ENCODE peak calls at places on chromosomes 3 and 15, in four cellular contexts. F is body of pancreas, X is cardiac fibroblast, Z is tibial nerve. G is an unnamed sample.

GRCh38 chr3:134772591-134772990 is 22.5 kb upstream of the EPHB1 start:
- DNase-seq in F (no peak), X (no peak), Z (no peak), G (no peak)

GRCh38 chr15:66863382-66864085 is 161.5 kb downstream of the SMAD6 start:
- DNase-seq in F (peak), X (no peak), Z (no peak), G (no peak)

GRCh38 chr15:54029076-54029475 is 50.8 kb downstream of the UNC13C start:
- DNase-seq in F (no peak), X (no peak), Z (no peak), G (no peak)

GRCh38 chr15:89533861-89534544 is 37.6 kb upstream of the RHCG start:
- DNase-seq in F (no peak), X (peak), Z (no peak), G (peak)

GRCh38 chr15:87608238-87609028 is 648.1 kb downstream of the NTRK3 start:
- DNase-seq in F (no peak), X (peak), Z (no peak), G (no peak)

GRCh38 chr3:125313060-125313635 is 62.0 kb downstream of the ZNF148 start:
- DNase-seq in F (no peak), X (no peak), Z (no peak), G (no peak)

GRCh38 chr15:91861223-91861622 is 7.7 kb downstream of the SLCO3A1 start:
- DNase-seq in F (no peak), X (no peak), Z (no peak), G (no peak)

GRCh38 chr3:148205945-148206845 is 491.5 kb upstream of the AGTR1 start:
- DNase-seq in F (no peak), X (no peak), Z (no peak), G (no peak)

GRCh38 chr15:71627188-71627587 is 183.2 kb upstream of the NR2E3 start:
- DNase-seq in F (no peak), X (no peak), Z (no peak), G (no peak)

GRCh38 chr3:126367316-126367805 is 10.2 kb upstream of the KLF15 start:
- DNase-seq in F (peak), X (no peak), Z (no peak), G (no peak)

GRCh38 chr3:45507820-45508317 is 86.7 kb upstream of the LIMD1 start:
- DNase-seq in F (no peak), X (peak), Z (no peak), G (peak)

GRCh38 chr3:42601898-42602581 is 1.6 kb downstream of the NKTR start:
- DNase-seq in F (no peak), X (no peak), Z (no peak), G (no peak)

GRCh38 chr3:161913786-161914389 is 417.3 kb downstream of the OTOL1 start:
- DNase-seq in F (no peak), X (peak), Z (no peak), G (peak)

GRCh38 chr3:101725192-101725889 is 927 bp downstream of the CEP97 start:
- DNase-seq in F (peak), X (peak), Z (peak), G (no peak)

GRCh38 chr3:155701882-155702465 is 42.9 kb downstream of the PLCH1 start:
- DNase-seq in F (no peak), X (peak), Z (peak), G (peak)

GRCh38 chr3:113844622-113845222 is 6.1 kb downstream of the GRAMD1C start:
- DNase-seq in F (no peak), X (peak), Z (no peak), G (no peak)

GRCh38 chr3:45580142-45580541 is 14.4 kb upstream of the LIMD1 start:
- DNase-seq in F (no peak), X (no peak), Z (no peak), G (no peak)

GRCh38 chr15:50046868-50047267 is 72.2 kb downstream of the ATP8B4 start:
- DNase-seq in F (no peak), X (no peak), Z (no peak), G (no peak)

GRCh38 chr3:71104090-71104489 is 479.4 kb downstream of the FOXP1 start:
- DNase-seq in F (no peak), X (peak), Z (no peak), G (peak)

GRCh38 chr3:87997966-87998365 is 60.8 kb downstream of the CGGBP1 start:
- DNase-seq in F (no peak), X (no peak), Z (no peak), G (no peak)

GRCh38 chr15:92903588-92903955 is 3.4 kb downstream of the CHD2 start:
- DNase-seq in F (no peak), X (no peak), Z (no peak), G (no peak)

GRCh38 chr15:92901053-92901761 is 1.1 kb downstream of the CHD2 start:
- DNase-seq in F (no peak), X (no peak), Z (no peak), G (no peak)

GRCh38 chr15:92902020-92902419 is 1.9 kb downstream of the CHD2 start:
- DNase-seq in F (no peak), X (no peak), Z (no peak), G (no peak)

GRCh38 chr15:92903956-92904831 is 4.1 kb downstream of the CHD2 start:
- DNase-seq in F (peak), X (peak), Z (peak), G (peak)

DNA sequence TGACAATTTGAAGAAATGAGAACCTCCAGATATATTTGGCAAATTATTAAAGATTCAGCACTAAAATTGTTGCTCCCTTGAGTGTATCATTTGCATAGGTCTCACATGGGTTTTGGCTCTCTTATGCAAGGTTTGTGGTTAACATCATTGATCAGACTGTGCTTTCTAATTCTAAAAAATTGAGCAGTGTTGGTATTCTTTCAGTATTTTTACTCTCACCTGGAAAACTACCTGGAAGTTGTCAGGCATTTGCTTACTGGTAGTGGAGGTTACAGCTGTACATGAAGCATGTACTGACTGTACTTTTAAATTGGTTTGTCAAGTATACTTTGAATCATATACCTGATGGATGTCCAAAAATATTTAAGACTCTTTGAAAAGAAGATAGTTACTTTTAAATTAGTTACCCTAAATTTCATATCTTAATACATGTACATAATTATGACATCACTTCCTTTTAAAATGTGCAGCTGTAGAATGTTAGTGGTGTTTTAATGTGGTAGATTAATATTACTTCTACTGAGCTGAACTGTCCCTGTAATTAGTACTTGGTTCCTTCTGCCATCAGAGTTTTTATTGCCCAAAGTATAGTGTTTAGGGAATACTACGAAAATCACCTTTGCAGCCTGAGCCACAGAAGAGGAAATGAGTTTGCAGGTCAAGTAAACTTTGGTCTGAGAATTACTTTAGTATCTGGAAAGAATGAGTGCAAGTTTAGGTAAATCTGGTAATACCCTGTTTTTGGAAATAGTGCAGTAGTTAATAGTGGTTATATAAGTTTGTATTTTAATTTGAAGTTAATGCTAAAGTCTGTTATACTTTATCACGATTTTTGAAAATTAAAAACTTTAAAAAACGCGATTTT is 2.8 kb downstream of the CHD2 start:
- DNase-seq in F (no peak), X (no peak), Z (no peak), G (no peak)
- H3K4me3 ChIP-seq in F (no peak), X (peak), Z (peak), G (peak)

DNA sequence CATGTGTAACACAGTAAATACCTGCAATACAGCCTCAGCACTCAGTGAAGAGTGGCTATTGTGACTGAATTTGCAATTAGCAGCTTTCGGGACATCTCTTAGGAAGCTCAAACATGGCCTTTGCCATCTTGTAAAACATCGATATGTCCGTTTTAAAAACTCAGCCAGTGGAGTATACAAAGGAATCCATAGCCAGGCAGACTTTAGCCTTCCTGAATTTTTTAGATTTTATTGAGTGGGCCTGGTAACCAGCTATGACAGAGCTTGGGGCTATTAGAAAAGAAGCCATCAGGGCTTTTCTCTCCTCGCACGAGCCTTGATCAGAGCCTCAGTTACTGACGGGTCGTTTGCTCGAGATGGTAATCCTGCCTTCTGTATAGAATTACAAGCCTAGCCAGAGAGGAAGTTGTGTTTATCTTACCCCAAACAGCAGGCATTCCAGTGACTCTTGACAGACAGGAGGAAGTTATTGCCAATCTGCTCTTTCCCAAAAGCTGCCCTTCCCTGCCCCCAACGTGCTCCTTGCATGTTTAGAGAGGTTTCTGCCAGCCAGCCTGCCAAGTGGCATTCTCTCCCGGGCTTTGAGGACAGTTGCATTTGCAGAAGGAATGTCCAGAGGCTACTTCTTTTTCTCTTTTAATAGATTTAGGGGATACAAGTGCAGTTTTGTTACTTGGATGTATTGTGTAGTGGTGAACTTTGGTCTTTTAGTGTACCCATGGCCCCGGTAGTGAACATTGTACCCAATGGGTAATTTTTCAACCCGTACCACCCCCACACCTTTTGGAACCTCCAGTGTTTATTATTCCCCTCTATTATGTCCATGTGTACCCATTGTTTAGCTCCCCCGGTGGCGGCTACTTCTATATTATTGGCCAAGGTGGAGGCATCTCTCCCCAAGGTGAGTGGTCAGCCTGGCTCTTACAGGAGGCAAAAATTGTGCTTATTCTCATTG is 40.6 kb downstream of the ITPR1 start:
- DNase-seq in F (peak), X (peak), Z (no peak), G (no peak)
- TF ChIP-seq CTCF in F (no peak), X (no peak), Z (no peak), G (no peak)

DNA sequence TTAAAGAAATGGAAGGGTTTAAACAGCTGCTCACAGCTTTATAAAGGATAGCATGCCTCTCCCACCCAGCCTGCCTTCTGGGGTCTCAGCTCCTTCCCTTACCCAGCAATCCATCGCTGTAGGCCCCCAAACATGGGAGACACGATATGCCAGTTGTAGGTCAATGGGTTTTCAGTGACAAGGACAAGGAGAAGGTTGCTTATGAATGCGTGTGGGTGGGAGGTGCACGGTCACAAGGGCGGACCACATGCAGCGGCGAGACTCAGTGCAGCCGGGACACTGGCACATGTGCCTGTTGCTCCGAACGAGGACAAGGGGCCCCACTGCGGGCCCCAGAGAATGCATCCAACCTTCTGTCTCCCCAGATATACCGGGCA is 67.0 kb downstream of the MGLL start:
- DNase-seq in F (no peak), X (no peak), Z (no peak), G (no peak)
- H3K4me3 ChIP-seq in F (no peak), X (no peak), Z (no peak), G (no peak)

GRCh38 chr3:123876858-123877257 is 7.3 kb downstream of the MYLK start:
- DNase-seq in F (no peak), X (no peak), Z (no peak), G (no peak)
- TF ChIP-seq CTCF in F (no peak), X (peak), Z (no peak), G (peak)

GRCh38 chr3:50336452-50337174 is 4.0 kb downstream of the RASSF1 start:
- DNase-seq in F (no peak), X (peak), Z (no peak), G (no peak)

GRCh38 chr3:50337175-50337861 is 3.3 kb downstream of the RASSF1 start:
- DNase-seq in F (peak), X (peak), Z (peak), G (peak)

GRCh38 chr3:50334339-50335075 is 6.1 kb downstream of the RASSF1 start:
- DNase-seq in F (no peak), X (no peak), Z (no peak), G (no peak)

GRCh38 chr3:50331364-50331907 is 3.4 kb upstream of the TUSC2 start:
- DNase-seq in F (no peak), X (no peak), Z (no peak), G (no peak)

DNA sequence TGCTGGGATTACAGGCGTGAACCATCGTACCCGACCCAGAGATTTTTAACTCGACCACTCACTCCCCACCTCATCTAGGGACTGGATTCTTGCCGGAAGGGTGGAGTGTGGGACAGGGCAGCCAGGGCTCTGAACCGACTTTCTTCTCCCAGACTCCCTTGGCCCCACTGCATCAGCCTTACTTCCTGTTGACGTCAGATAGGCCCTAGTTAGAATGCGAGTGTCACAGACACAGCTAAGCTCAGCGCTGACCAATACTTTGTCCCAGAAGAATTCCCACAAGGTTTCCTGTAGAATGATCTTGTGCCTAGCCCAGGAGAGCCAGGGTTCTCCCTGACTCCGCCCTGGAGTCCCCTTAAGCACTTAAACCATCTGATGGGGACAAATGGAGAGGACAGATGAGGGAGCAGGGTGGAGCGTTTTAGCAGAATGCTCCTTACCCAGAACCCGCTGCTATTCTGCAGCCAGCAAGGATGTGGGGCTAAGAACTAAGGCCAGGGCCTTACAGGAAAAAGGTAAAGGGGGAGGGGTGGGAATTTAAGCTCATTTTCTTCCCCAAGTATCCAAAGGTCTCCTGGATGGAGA is 5.8 kb upstream of the TUSC2 start:
- DNase-seq in F (no peak), X (peak), Z (peak), G (no peak)
- H3K4me3 ChIP-seq in F (no peak), X (peak), Z (no peak), G (no peak)

GRCh38 chr15:100255644-100256043 is 86.1 kb downstream of the ADAMTS17 start:
- DNase-seq in F (no peak), X (no peak), Z (no peak), G (no peak)
- TF ChIP-seq CTCF in F (no peak), X (no peak), Z (no peak), G (no peak)

GRCh38 chr15:57323806-57324589 is 52.3 kb upstream of the CGNL1 start:
- DNase-seq in F (no peak), X (peak), Z (peak), G (no peak)
- H3K4me3 ChIP-seq in F (no peak), X (no peak), Z (no peak), G (no peak)

GRCh38 chr15:31247404-31247803 is 79.2 kb upstream of the KLF13 start:
- DNase-seq in F (no peak), X (no peak), Z (no peak), G (no peak)
- TF ChIP-seq CTCF in F (no peak), X (no peak), Z (no peak), G (no peak)

GRCh38 chr3:58200846-58201355 is 9.9 kb downstream of the DNASE1L3 start:
- DNase-seq in F (no peak), X (no peak), Z (no peak), G (no peak)
- H3K4me3 ChIP-seq in F (no peak), X (no peak), Z (no peak), G (no peak)